ENCODE peak calls at places on chromosomes 11 and 22, in six cellular contexts. W, A, E, C, M and L are unnamed samples.

GRCh38 chr11:65014146-65014960 is at the start of gene ARL2:
- DNase-seq in C (no peak), W (peak), M (no peak), A (peak), E (no peak), L (no peak)

GRCh38 chr11:120395778-120396177 is 59.6 kb downstream of the ARHGEF12 start:
- DNase-seq in A (no peak), M (no peak), C (no peak), W (no peak), E (no peak), L (no peak)

GRCh38 chr22:22865311-22866072 is 22.1 kb upstream of the IGLL5 start:
- DNase-seq in W (no peak), E (no peak), M (no peak), C (no peak), A (no peak), L (no peak)

GRCh38 chr11:2208691-2209369 is 37.2 kb upstream of the TH start:
- DNase-seq in W (no peak), C (no peak), E (no peak), M (peak), A (no peak), L (no peak)

GRCh38 chr22:21855715-21856114 is 11.7 kb downstream of the MAPK1 start:
- DNase-seq in M (no peak), A (no peak), W (no peak), C (no peak), E (no peak), L (no peak)

GRCh38 chr11:27477831-27478230 is 5.2 kb upstream of the LGR4 start:
- DNase-seq in E (no peak), A (no peak), M (no peak), C (no peak), W (no peak), L (no peak)

GRCh38 chr11:12756101-12756500 is 81.9 kb downstream of the TEAD1 start:
- DNase-seq in C (no peak), M (no peak), W (no peak), E (no peak), A (no peak), L (no peak)

GRCh38 chr11:78690588-78690987 is 115.9 kb upstream of the NARS2 start:
- DNase-seq in M (no peak), A (no peak), C (no peak), W (no peak), E (no peak), L (no peak)

GRCh38 chr11:109604506-109604905 is 182.5 kb downstream of the C11orf87 start:
- DNase-seq in A (no peak), E (no peak), W (no peak), M (no peak), C (no peak), L (no peak)

GRCh38 chr11:118703563-118704106 is 24.2 kb upstream of the TREH start:
- DNase-seq in M (no peak), W (no peak), E (no peak), C (no peak), A (no peak), L (no peak)

GRCh38 chr11:132658696-132659095 is 873.6 kb downstream of the OPCML start:
- DNase-seq in E (no peak), C (no peak), W (no peak), A (no peak), M (no peak), L (no peak)

GRCh38 chr11:57205046-57205671 is 23.4 kb downstream of the LRRC55 start:
- DNase-seq in A (no peak), M (peak), E (no peak), C (no peak), W (peak), L (peak)

GRCh38 chr11:78040691-78041379 is 17.8 kb upstream of the KCTD14 start:
- DNase-seq in M (no peak), W (no peak), E (no peak), A (no peak), C (no peak), L (no peak)

GRCh38 chr11:118186346-118187107 is 10.1 kb upstream of the SCN2B start:
- DNase-seq in A (no peak), W (no peak), E (no peak), M (no peak), C (no peak), L (no peak)